ENCODE peak calls at places on chromosomes 2 and 18, in eight cellular contexts. Q, N, O, F, G, L, D and E are unnamed samples.

GRCh38 chr18:76982038-76982437 is 150.5 kb downstream of the MBP start:
- DNase-seq in Q (no peak), N (no peak), O (no peak), F (no peak), G (no peak), L (no peak), D (no peak), E (no peak)

GRCh38 chr2:9063023-9063606 is 59.6 kb upstream of the MBOAT2 start:
- DNase-seq in Q (no peak), N (no peak), O (no peak), F (no peak), G (no peak), L (no peak), D (no peak), E (no peak)

GRCh38 chr2:204665244-204665643 is 120.0 kb downstream of the PARD3B start:
- DNase-seq in Q (peak; percentile 4), N (no peak), O (no peak), F (no peak), G (no peak), L (peak; percentile 73), D (no peak), E (no peak)

GRCh38 chr2:181398000-181398399 is 59.2 kb upstream of the ITGA4 start:
- DNase-seq in Q (no peak), N (no peak), O (no peak), F (no peak), G (no peak), L (no peak), D (no peak), E (no peak)

GRCh38 chr2:173865976-173866857 is 99.0 kb downstream of the SP3 start:
- DNase-seq in Q (no peak), N (no peak), O (no peak), F (no peak), G (no peak), L (no peak), D (no peak), E (no peak)

GRCh38 chr18:32469190-32469611 is 1.5 kb downstream of the GAREM1 start:
- DNase-seq in Q (no peak), N (peak; percentile 88), O (peak; percentile 58), F (peak; percentile 6), G (peak; percentile 43), L (peak; percentile 35), D (peak; percentile 38), E (no peak)

GRCh38 chr18:59885579-59886163 is 14.1 kb upstream of the PMAIP1 start:
- DNase-seq in Q (no peak), N (peak; percentile 79), O (no peak), F (no peak), G (no peak), L (peak; percentile 74), D (no peak), E (no peak)

GRCh38 chr2:48369971-48370370 is 160.0 kb upstream of the STON1 start:
- DNase-seq in Q (no peak), N (no peak), O (no peak), F (no peak), G (no peak), L (no peak), D (no peak), E (no peak)

GRCh38 chr2:170336916-170337315 is 159.0 kb downstream of the MYO3B start:
- DNase-seq in Q (no peak), N (no peak), O (no peak), F (no peak), G (no peak), L (no peak), D (no peak), E (no peak)

GRCh38 chr2:28342081-28342967 is 50.3 kb upstream of the FOSL2 start:
- DNase-seq in Q (no peak), N (peak; percentile 96), O (peak; percentile 49), F (no peak), G (no peak), L (peak; percentile 49), D (no peak), E (no peak)